ENCODE peak calls at places on chromosomes 4 and X, in eight cellular contexts. One of them, this sample, is unnamed.

GRCh38 chr4:121154103-121154515 is 10.0 kb downstream of the TNIP3 start:
- DNase-seq in GM20000: peak
- DNase-seq in cardiac muscle cell: no peak
- DNase-seq in heart right ventricle: no peak
- DNase-seq in fibroblast of mammary gland: no peak
- DNase-seq in WTC11: no peak
- DNase-seq in neural crest cell: no peak
- DNase-seq in tibial artery: no peak
- DNase-seq in this sample: no peak

GRCh38 chrX:138710866-138711331 is 618 bp downstream of the FGF13 start:
- DNase-seq in GM20000: no peak
- DNase-seq in cardiac muscle cell: peak
- DNase-seq in heart right ventricle: no peak
- DNase-seq in fibroblast of mammary gland: no peak
- DNase-seq in WTC11: peak
- DNase-seq in neural crest cell: peak
- DNase-seq in tibial artery: no peak
- DNase-seq in this sample: peak

GRCh38 chrX:148380107-148380506 is 120.3 kb upstream of the AFF2 start:
- DNase-seq in GM20000: no peak
- DNase-seq in cardiac muscle cell: no peak
- DNase-seq in heart right ventricle: no peak
- DNase-seq in fibroblast of mammary gland: no peak
- DNase-seq in WTC11: no peak
- DNase-seq in neural crest cell: no peak
- DNase-seq in tibial artery: no peak
- DNase-seq in this sample: no peak

GRCh38 chr4:81648576-81649272 is 177.0 kb upstream of the RASGEF1B start:
- DNase-seq in GM20000: peak
- DNase-seq in cardiac muscle cell: no peak
- DNase-seq in heart right ventricle: no peak
- DNase-seq in fibroblast of mammary gland: no peak
- DNase-seq in WTC11: no peak
- DNase-seq in neural crest cell: no peak
- DNase-seq in tibial artery: no peak
- DNase-seq in this sample: no peak

GRCh38 chr4:21656832-21657231 is 291.7 kb downstream of the KCNIP4 start:
- DNase-seq in GM20000: no peak
- DNase-seq in cardiac muscle cell: no peak
- DNase-seq in heart right ventricle: no peak
- DNase-seq in fibroblast of mammary gland: peak
- DNase-seq in WTC11: no peak
- DNase-seq in neural crest cell: no peak
- DNase-seq in tibial artery: no peak
- DNase-seq in this sample: no peak

GRCh38 chr4:119728692-119729593 is 100.3 kb upstream of the PDE5A start:
- DNase-seq in GM20000: no peak
- DNase-seq in cardiac muscle cell: no peak
- DNase-seq in heart right ventricle: no peak
- DNase-seq in fibroblast of mammary gland: no peak
- DNase-seq in WTC11: no peak
- DNase-seq in neural crest cell: no peak
- DNase-seq in tibial artery: no peak
- DNase-seq in this sample: no peak

GRCh38 chr4:71126719-71127118 is 133.3 kb downstream of the DCK start:
- DNase-seq in GM20000: no peak
- DNase-seq in cardiac muscle cell: no peak
- DNase-seq in heart right ventricle: no peak
- DNase-seq in fibroblast of mammary gland: peak
- DNase-seq in WTC11: no peak
- DNase-seq in neural crest cell: no peak
- DNase-seq in tibial artery: no peak
- DNase-seq in this sample: no peak

GRCh38 chrX:70421618-70422017 is 1.5 kb upstream of the GDPD2 start:
- DNase-seq in GM20000: no peak
- DNase-seq in cardiac muscle cell: no peak
- DNase-seq in heart right ventricle: no peak
- DNase-seq in fibroblast of mammary gland: no peak
- DNase-seq in WTC11: peak
- DNase-seq in neural crest cell: no peak
- DNase-seq in tibial artery: no peak
- DNase-seq in this sample: no peak

GRCh38 chr4:150525321-150525868 is 56.6 kb upstream of the MAB21L2 start:
- DNase-seq in GM20000: no peak
- DNase-seq in cardiac muscle cell: no peak
- DNase-seq in heart right ventricle: no peak
- DNase-seq in fibroblast of mammary gland: no peak
- DNase-seq in WTC11: no peak
- DNase-seq in neural crest cell: no peak
- DNase-seq in tibial artery: no peak
- DNase-seq in this sample: no peak

GRCh38 chrX:78652971-78653822 is 5.9 kb downstream of the RTL3 start:
- DNase-seq in GM20000: no peak
- DNase-seq in cardiac muscle cell: no peak
- DNase-seq in heart right ventricle: no peak
- DNase-seq in fibroblast of mammary gland: peak
- DNase-seq in WTC11: no peak
- DNase-seq in neural crest cell: no peak
- DNase-seq in tibial artery: no peak
- DNase-seq in this sample: no peak

GRCh38 chr4:173272987-173273386 is 61.2 kb downstream of the HMGB2 start:
- DNase-seq in GM20000: no peak
- DNase-seq in cardiac muscle cell: no peak
- DNase-seq in heart right ventricle: no peak
- DNase-seq in fibroblast of mammary gland: peak
- DNase-seq in WTC11: no peak
- DNase-seq in neural crest cell: no peak
- DNase-seq in tibial artery: no peak
- DNase-seq in this sample: no peak

GRCh38 chr4:3083732-3084131 is 9.3 kb downstream of the HTT start:
- DNase-seq in GM20000: no peak
- DNase-seq in cardiac muscle cell: no peak
- DNase-seq in heart right ventricle: no peak
- DNase-seq in fibroblast of mammary gland: no peak
- DNase-seq in WTC11: no peak
- DNase-seq in neural crest cell: no peak
- DNase-seq in tibial artery: no peak
- DNase-seq in this sample: no peak

DNA sequence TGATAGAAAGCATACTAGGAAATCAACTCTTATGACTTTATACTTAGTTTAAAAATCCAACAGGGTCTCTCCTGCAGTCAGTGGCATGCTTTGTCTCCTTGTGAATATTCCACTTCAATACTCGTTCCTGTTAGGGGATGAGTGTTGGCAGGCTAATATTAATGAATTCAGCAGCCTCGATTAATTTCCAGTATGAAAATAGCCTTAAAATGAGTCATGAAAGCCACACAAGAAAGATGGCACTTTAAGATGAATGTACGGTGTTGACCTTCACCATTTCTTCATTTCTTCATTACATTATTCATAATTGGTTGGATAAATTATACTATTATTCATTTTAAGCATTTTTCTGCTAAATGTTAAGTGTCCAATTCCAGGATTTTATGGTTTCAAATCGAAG is 29.2 kb downstream of the GABRB1 start:
- DNase-seq in GM20000: no peak
- DNase-seq in cardiac muscle cell: no peak
- DNase-seq in heart right ventricle: no peak
- DNase-seq in fibroblast of mammary gland: no peak
- DNase-seq in WTC11: no peak
- DNase-seq in neural crest cell: no peak
- DNase-seq in tibial artery: no peak
- DNase-seq in this sample: no peak
- TF ChIP-seq CTCF in GM20000: no peak
- TF ChIP-seq CTCF in cardiac muscle cell: no peak
- TF ChIP-seq CTCF in heart right ventricle: no peak
- TF ChIP-seq CTCF in fibroblast of mammary gland: no peak
- TF ChIP-seq CTCF in WTC11: no peak
- TF ChIP-seq CTCF in neural crest cell: no peak
- TF ChIP-seq CTCF in tibial artery: no peak
- TF ChIP-seq CTCF in this sample: no peak

GRCh38 chr4:123997116-123997515 is 600.5 kb downstream of the SPRY1 start:
- DNase-seq in GM20000: no peak
- DNase-seq in cardiac muscle cell: no peak
- DNase-seq in heart right ventricle: no peak
- DNase-seq in fibroblast of mammary gland: no peak
- DNase-seq in WTC11: no peak
- DNase-seq in neural crest cell: peak
- DNase-seq in tibial artery: no peak
- DNase-seq in this sample: no peak
- TF ChIP-seq CTCF in GM20000: no peak
- TF ChIP-seq CTCF in cardiac muscle cell: no peak
- TF ChIP-seq CTCF in heart right ventricle: no peak
- TF ChIP-seq CTCF in fibroblast of mammary gland: no peak
- TF ChIP-seq CTCF in WTC11: no peak
- TF ChIP-seq CTCF in neural crest cell: peak
- TF ChIP-seq CTCF in tibial artery: no peak
- TF ChIP-seq CTCF in this sample: no peak

GRCh38 chrX:119693996-119694451 is 1.1 kb upstream of the SEPTIN6 start:
- DNase-seq in GM20000: no peak
- DNase-seq in cardiac muscle cell: peak
- DNase-seq in heart right ventricle: no peak
- DNase-seq in fibroblast of mammary gland: no peak
- DNase-seq in WTC11: peak
- DNase-seq in neural crest cell: no peak
- DNase-seq in tibial artery: no peak
- DNase-seq in this sample: peak

GRCh38 chrX:119692241-119693031 is 532 bp downstream of the SEPTIN6 start:
- DNase-seq in GM20000: no peak
- DNase-seq in cardiac muscle cell: peak
- DNase-seq in heart right ventricle: peak
- DNase-seq in fibroblast of mammary gland: peak
- DNase-seq in WTC11: peak
- DNase-seq in neural crest cell: peak
- DNase-seq in tibial artery: peak
- DNase-seq in this sample: peak

GRCh38 chrX:119694601-119695534 is 1.9 kb upstream of the SEPTIN6 start:
- DNase-seq in GM20000: no peak
- DNase-seq in cardiac muscle cell: no peak
- DNase-seq in heart right ventricle: no peak
- DNase-seq in fibroblast of mammary gland: no peak
- DNase-seq in WTC11: peak
- DNase-seq in neural crest cell: no peak
- DNase-seq in tibial artery: no peak
- DNase-seq in this sample: no peak

GRCh38 chrX:119690921-119691716 is 1.8 kb downstream of the SEPTIN6 start:
- DNase-seq in GM20000: no peak
- DNase-seq in cardiac muscle cell: no peak
- DNase-seq in heart right ventricle: no peak
- DNase-seq in fibroblast of mammary gland: peak
- DNase-seq in WTC11: no peak
- DNase-seq in neural crest cell: no peak
- DNase-seq in tibial artery: no peak
- DNase-seq in this sample: peak

DNA sequence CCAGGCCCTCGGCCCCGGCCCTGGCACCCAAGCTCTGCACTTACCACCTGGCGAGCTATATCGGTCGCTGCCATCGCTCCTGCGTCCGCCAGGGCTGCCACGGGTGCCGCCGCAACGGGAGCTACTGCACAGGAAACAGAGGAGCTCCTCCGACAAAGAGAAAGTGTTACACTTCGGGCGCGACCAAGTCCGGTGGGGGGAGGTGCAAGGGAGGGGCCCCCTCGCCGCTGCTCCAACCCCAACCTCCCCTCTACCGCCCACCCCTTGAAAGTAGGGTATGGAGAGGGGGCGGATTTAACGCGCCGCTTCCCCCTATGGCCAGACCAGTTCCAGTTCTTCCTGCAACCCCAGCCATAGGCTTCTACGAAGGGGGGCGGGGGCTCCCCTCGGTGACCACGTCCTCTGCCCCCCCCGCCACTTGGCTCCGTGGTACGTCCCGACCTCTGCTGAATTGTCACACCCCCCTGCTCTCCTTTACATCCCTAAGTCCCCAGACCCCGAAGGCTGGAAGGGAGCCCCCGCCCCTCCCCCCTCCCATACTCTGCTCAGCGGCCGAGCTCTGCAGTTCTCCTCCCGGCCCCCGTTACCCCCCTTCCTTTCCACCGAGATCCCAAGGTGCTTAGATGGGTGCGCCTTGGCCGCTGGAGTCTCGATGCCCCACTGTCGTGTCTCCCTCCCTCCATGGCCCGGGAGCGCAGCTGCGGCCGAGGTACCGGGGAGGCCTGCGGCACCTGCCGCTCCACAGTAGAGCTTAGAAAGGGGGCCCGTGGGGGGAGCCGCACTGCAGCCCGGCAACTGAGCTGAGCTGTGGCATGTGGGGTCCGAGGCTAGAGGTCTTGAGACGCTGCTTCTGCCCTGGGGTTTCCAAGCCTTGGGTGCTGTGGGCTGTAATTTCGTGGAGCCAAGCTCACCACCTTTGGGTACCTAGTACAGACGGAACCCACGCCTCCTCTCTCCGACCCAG is at the start of gene SEPTIN6:
- DNase-seq in GM20000: peak
- DNase-seq in cardiac muscle cell: peak
- DNase-seq in heart right ventricle: peak
- DNase-seq in fibroblast of mammary gland: peak
- DNase-seq in WTC11: peak
- DNase-seq in neural crest cell: peak
- DNase-seq in tibial artery: peak
- DNase-seq in this sample: peak
- TF ChIP-seq CTCF in GM20000: no peak
- TF ChIP-seq CTCF in cardiac muscle cell: no peak
- TF ChIP-seq CTCF in heart right ventricle: peak
- TF ChIP-seq CTCF in fibroblast of mammary gland: no peak
- TF ChIP-seq CTCF in WTC11: no peak
- TF ChIP-seq CTCF in neural crest cell: peak
- TF ChIP-seq CTCF in tibial artery: no peak
- TF ChIP-seq CTCF in this sample: no peak

GRCh38 chr4:105666693-105667092 is 41.8 kb downstream of the INTS12 start:
- DNase-seq in GM20000: peak
- DNase-seq in cardiac muscle cell: peak
- DNase-seq in heart right ventricle: no peak
- DNase-seq in fibroblast of mammary gland: peak
- DNase-seq in WTC11: no peak
- DNase-seq in neural crest cell: no peak
- DNase-seq in tibial artery: no peak
- DNase-seq in this sample: no peak
- TF ChIP-seq CTCF in GM20000: peak
- TF ChIP-seq CTCF in cardiac muscle cell: peak
- TF ChIP-seq CTCF in heart right ventricle: peak
- TF ChIP-seq CTCF in fibroblast of mammary gland: no peak
- TF ChIP-seq CTCF in WTC11: no peak
- TF ChIP-seq CTCF in neural crest cell: no peak
- TF ChIP-seq CTCF in tibial artery: peak
- TF ChIP-seq CTCF in this sample: no peak

DNA sequence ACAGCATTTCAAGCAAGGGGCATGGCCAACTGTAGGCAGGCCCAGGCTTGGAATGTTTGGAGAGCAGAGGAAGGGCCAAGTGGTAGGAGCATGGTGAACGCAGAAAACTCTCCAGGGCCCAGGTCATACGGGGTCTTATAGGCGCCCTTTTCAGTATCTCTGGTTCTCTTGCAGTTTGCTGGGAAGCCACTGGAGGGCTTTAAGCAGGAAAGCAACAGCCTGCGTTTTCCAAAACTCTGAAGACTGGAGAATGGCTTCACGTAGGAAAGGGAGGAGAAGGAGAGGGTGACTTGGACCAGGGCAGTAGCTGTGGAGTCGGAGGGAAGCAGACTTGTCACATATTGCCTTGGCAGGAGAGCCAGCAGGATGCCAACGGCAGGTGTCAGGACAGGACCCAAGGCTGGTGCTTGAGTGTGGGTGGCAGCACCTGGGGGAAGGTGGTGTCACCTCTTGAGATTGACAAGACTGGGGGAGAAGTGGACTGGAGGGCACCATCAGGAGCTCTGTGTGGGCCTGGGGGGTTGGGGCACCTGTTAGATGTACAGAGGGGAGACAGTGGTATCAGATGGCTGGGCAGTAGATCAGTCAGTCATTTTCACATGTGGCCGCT is 21.9 kb downstream of the TKTL1 start:
- DNase-seq in GM20000: no peak
- DNase-seq in cardiac muscle cell: peak
- DNase-seq in heart right ventricle: peak
- DNase-seq in fibroblast of mammary gland: peak
- DNase-seq in WTC11: peak
- DNase-seq in neural crest cell: peak
- DNase-seq in tibial artery: no peak
- DNase-seq in this sample: peak
- TF ChIP-seq CTCF in GM20000: no peak
- TF ChIP-seq CTCF in cardiac muscle cell: peak
- TF ChIP-seq CTCF in heart right ventricle: peak
- TF ChIP-seq CTCF in fibroblast of mammary gland: peak
- TF ChIP-seq CTCF in WTC11: peak
- TF ChIP-seq CTCF in neural crest cell: peak
- TF ChIP-seq CTCF in tibial artery: no peak
- TF ChIP-seq CTCF in this sample: peak